ENCODE peak calls at places on chromosomes 13 and 19, in eight cellular contexts. One of them, this sample, is unnamed.

GRCh38 chr13:41352935-41353801 is 42.1 kb downstream of the NAA16 start:
- DNase-seq in gastrocnemius medialis: no peak
- DNase-seq in tibial nerve: no peak
- DNase-seq in A549: peak
- DNase-seq in PC-9: peak
- DNase-seq in heart right ventricle: peak
- DNase-seq in MM.1S: peak
- DNase-seq in psoas muscle: no peak
- DNase-seq in this sample: no peak

GRCh38 chr13:59734393-59734792 is 429.3 kb downstream of the DIAPH3 start:
- DNase-seq in tibial nerve: no peak
- DNase-seq in PC-9: no peak
- DNase-seq in MM.1S: no peak
- DNase-seq in psoas muscle: no peak
- DNase-seq in gastrocnemius medialis: no peak
- DNase-seq in heart right ventricle: no peak
- DNase-seq in A549: no peak
- DNase-seq in this sample: no peak

GRCh38 chr13:80428344-80429096 is 87.6 kb upstream of the SPRY2 start:
- DNase-seq in A549: no peak
- DNase-seq in MM.1S: no peak
- DNase-seq in tibial nerve: no peak
- DNase-seq in gastrocnemius medialis: no peak
- DNase-seq in PC-9: no peak
- DNase-seq in psoas muscle: no peak
- DNase-seq in heart right ventricle: no peak
- DNase-seq in this sample: no peak

GRCh38 chr13:113448885-113449692 is 4.2 kb downstream of the ADPRHL1 start:
- DNase-seq in gastrocnemius medialis: peak
- DNase-seq in PC-9: peak
- DNase-seq in MM.1S: no peak
- DNase-seq in tibial nerve: no peak
- DNase-seq in heart right ventricle: peak
- DNase-seq in A549: peak
- DNase-seq in psoas muscle: peak
- DNase-seq in this sample: no peak

GRCh38 chr19:50501186-50501567 is 9.8 kb downstream of the JOSD2 start:
- DNase-seq in psoas muscle: no peak
- DNase-seq in A549: peak
- DNase-seq in MM.1S: no peak
- DNase-seq in tibial nerve: no peak
- DNase-seq in PC-9: no peak
- DNase-seq in heart right ventricle: no peak
- DNase-seq in gastrocnemius medialis: peak
- DNase-seq in this sample: no peak

GRCh38 chr19:35124098-35125060 is 8.8 kb downstream of the FXYD3 start:
- DNase-seq in MM.1S: peak
- DNase-seq in A549: peak
- DNase-seq in tibial nerve: peak
- DNase-seq in psoas muscle: peak
- DNase-seq in heart right ventricle: peak
- DNase-seq in PC-9: peak
- DNase-seq in gastrocnemius medialis: peak
- DNase-seq in this sample: peak

GRCh38 chr19:46954502-46955004 is 65.1 kb upstream of the NPAS1 start:
- DNase-seq in psoas muscle: no peak
- DNase-seq in MM.1S: peak
- DNase-seq in gastrocnemius medialis: no peak
- DNase-seq in A549: no peak
- DNase-seq in heart right ventricle: no peak
- DNase-seq in PC-9: no peak
- DNase-seq in tibial nerve: no peak
- DNase-seq in this sample: no peak

GRCh38 chr19:17946965-17947784 is 14.4 kb downstream of the CCDC124 start:
- DNase-seq in MM.1S: peak
- DNase-seq in gastrocnemius medialis: no peak
- DNase-seq in PC-9: no peak
- DNase-seq in heart right ventricle: no peak
- DNase-seq in tibial nerve: no peak
- DNase-seq in psoas muscle: peak
- DNase-seq in A549: peak
- DNase-seq in this sample: peak

GRCh38 chr19:45717983-45718650 is 12.6 kb downstream of the FBXO46 start:
- DNase-seq in gastrocnemius medialis: peak
- DNase-seq in PC-9: no peak
- DNase-seq in MM.1S: no peak
- DNase-seq in tibial nerve: no peak
- DNase-seq in A549: no peak
- DNase-seq in psoas muscle: no peak
- DNase-seq in heart right ventricle: no peak
- DNase-seq in this sample: peak

GRCh38 chr19:58361900-58362271 is 665 bp downstream of the ZNF497 start:
- DNase-seq in tibial nerve: no peak
- DNase-seq in psoas muscle: peak
- DNase-seq in MM.1S: no peak
- DNase-seq in gastrocnemius medialis: no peak
- DNase-seq in heart right ventricle: peak
- DNase-seq in A549: peak
- DNase-seq in PC-9: peak
- DNase-seq in this sample: no peak

GRCh38 chr19:51020988-51021651 is 1.6 kb upstream of the KLK10 start:
- DNase-seq in tibial nerve: no peak
- DNase-seq in heart right ventricle: peak
- DNase-seq in psoas muscle: no peak
- DNase-seq in PC-9: peak
- DNase-seq in MM.1S: peak
- DNase-seq in A549: peak
- DNase-seq in gastrocnemius medialis: no peak
- DNase-seq in this sample: no peak

DNA sequence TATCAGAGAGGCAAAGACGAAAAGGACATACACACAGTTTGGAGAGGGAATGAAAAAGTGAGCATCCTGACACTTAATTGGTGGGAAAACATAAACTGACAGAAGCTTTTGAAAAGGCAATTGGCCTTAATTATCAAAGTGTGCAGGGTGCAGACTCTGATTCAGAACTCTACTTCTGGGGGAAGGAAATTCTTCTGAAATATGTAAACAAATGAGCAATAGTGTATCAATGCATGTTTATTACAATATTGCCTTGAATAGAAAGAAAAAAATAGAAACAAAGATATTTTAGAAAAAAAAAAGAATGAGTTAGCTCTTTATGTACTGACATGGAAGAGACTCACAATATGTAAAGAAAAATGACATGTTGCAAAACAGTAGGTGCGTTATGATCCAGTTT is 182.6 kb downstream of the KCTD12 start:
- DNase-seq in psoas muscle: no peak
- DNase-seq in tibial nerve: no peak
- DNase-seq in MM.1S: no peak
- DNase-seq in gastrocnemius medialis: no peak
- DNase-seq in heart right ventricle: no peak
- DNase-seq in A549: no peak
- DNase-seq in PC-9: no peak
- DNase-seq in this sample: no peak
- TF ChIP-seq CTCF in psoas muscle: no peak
- TF ChIP-seq CTCF in tibial nerve: no peak
- TF ChIP-seq CTCF in MM.1S: no peak
- TF ChIP-seq CTCF in gastrocnemius medialis: no peak
- TF ChIP-seq CTCF in heart right ventricle: no peak
- TF ChIP-seq CTCF in A549: no peak
- TF ChIP-seq CTCF in PC-9: no peak
- TF ChIP-seq CTCF in this sample: no peak

GRCh38 chr13:44309771-44310767 is 63.6 kb upstream of the SERP2 start:
- DNase-seq in psoas muscle: peak
- DNase-seq in A549: peak
- DNase-seq in heart right ventricle: peak
- DNase-seq in PC-9: no peak
- DNase-seq in tibial nerve: no peak
- DNase-seq in gastrocnemius medialis: peak
- DNase-seq in MM.1S: no peak
- DNase-seq in this sample: peak

GRCh38 chr13:44311011-44311481 is 62.6 kb upstream of the SERP2 start:
- DNase-seq in gastrocnemius medialis: peak
- DNase-seq in heart right ventricle: no peak
- DNase-seq in MM.1S: no peak
- DNase-seq in psoas muscle: peak
- DNase-seq in PC-9: peak
- DNase-seq in A549: peak
- DNase-seq in tibial nerve: no peak
- DNase-seq in this sample: peak

GRCh38 chr13:44313674-44314073 is 60.0 kb upstream of the SERP2 start:
- DNase-seq in A549: peak
- DNase-seq in gastrocnemius medialis: no peak
- DNase-seq in MM.1S: no peak
- DNase-seq in tibial nerve: no peak
- DNase-seq in heart right ventricle: no peak
- DNase-seq in psoas muscle: no peak
- DNase-seq in PC-9: peak
- DNase-seq in this sample: peak

GRCh38 chr13:44312131-44312530 is 61.5 kb upstream of the SERP2 start:
- DNase-seq in psoas muscle: no peak
- DNase-seq in tibial nerve: no peak
- DNase-seq in heart right ventricle: no peak
- DNase-seq in A549: no peak
- DNase-seq in MM.1S: no peak
- DNase-seq in gastrocnemius medialis: no peak
- DNase-seq in PC-9: no peak
- DNase-seq in this sample: no peak

DNA sequence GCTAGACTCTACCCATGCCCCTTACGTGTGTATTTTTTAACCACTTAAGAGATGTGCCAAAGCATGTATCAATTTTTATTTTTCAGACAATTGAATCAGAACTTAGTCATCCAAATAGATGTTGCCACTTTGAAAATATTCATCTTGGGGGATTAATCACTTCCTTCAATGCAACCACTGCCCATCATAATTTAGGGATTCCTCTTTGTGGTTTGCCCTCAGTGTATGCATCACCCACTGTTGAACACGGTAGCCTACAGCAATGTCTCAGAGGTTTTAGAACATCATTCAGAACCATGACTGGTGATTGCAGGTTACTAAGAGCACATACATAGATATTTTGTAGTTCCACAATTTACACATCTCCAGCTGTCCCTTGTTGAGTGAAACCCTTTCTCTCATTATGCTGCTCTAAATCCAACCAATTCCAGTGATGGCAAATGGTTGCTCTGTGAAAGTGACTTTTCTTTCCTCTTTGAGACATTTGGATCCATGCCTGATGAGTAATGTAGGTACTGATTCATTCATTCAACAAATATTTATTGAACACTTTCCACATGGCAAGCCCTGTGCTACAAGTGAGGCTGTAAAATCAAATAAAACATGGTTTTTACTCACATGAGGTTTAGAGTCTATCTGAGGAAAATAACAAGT is 60.6 kb upstream of the SERP2 start:
- DNase-seq in PC-9: peak
- DNase-seq in A549: peak
- DNase-seq in MM.1S: no peak
- DNase-seq in gastrocnemius medialis: no peak
- DNase-seq in heart right ventricle: no peak
- DNase-seq in psoas muscle: no peak
- DNase-seq in tibial nerve: no peak
- DNase-seq in this sample: peak
- H3K4me3 ChIP-seq in PC-9: no peak
- H3K4me3 ChIP-seq in A549: no peak
- H3K4me3 ChIP-seq in MM.1S: no peak
- H3K4me3 ChIP-seq in gastrocnemius medialis: no peak
- H3K4me3 ChIP-seq in heart right ventricle: no peak
- H3K4me3 ChIP-seq in psoas muscle: no peak
- H3K4me3 ChIP-seq in tibial nerve: no peak
- H3K4me3 ChIP-seq in this sample: no peak

DNA sequence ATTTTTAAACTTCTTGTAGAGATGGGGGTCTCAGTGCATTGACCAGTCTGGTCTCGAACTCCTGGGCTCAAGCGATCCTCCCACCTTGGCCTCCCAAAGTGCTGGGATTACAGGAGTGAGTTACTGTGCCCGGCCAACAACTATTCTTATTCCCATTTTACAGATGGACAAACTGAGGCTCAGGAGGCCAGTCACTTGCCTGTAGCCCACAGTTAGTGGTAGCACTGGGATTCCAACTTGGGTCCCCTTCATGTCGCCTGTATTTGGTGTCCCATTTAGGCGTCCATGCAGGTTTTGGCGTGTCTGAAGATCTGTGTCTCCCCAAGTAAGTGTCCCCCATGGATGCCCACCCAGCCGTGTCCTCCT is 791 bp upstream of the AXL start:
- DNase-seq in heart right ventricle: no peak
- DNase-seq in PC-9: no peak
- DNase-seq in psoas muscle: no peak
- DNase-seq in gastrocnemius medialis: no peak
- DNase-seq in tibial nerve: no peak
- DNase-seq in MM.1S: no peak
- DNase-seq in A549: no peak
- DNase-seq in this sample: no peak
- H3K27ac ChIP-seq in heart right ventricle: peak
- H3K27ac ChIP-seq in PC-9: no peak
- H3K27ac ChIP-seq in psoas muscle: peak
- H3K27ac ChIP-seq in gastrocnemius medialis: peak
- H3K27ac ChIP-seq in tibial nerve: peak
- H3K27ac ChIP-seq in MM.1S: no peak
- H3K27ac ChIP-seq in A549: peak
- H3K27ac ChIP-seq in this sample: peak

GRCh38 chr19:32264568-32264967 is 80.8 kb upstream of the ZNF507 start:
- DNase-seq in MM.1S: no peak
- DNase-seq in PC-9: no peak
- DNase-seq in heart right ventricle: no peak
- DNase-seq in gastrocnemius medialis: no peak
- DNase-seq in psoas muscle: no peak
- DNase-seq in A549: no peak
- DNase-seq in tibial nerve: no peak
- DNase-seq in this sample: no peak

GRCh38 chr19:32266453-32266852 is 79.0 kb upstream of the ZNF507 start:
- DNase-seq in gastrocnemius medialis: no peak
- DNase-seq in psoas muscle: no peak
- DNase-seq in PC-9: no peak
- DNase-seq in heart right ventricle: no peak
- DNase-seq in MM.1S: no peak
- DNase-seq in tibial nerve: no peak
- DNase-seq in A549: no peak
- DNase-seq in this sample: no peak

GRCh38 chr19:32268381-32268780 is 77.0 kb upstream of the ZNF507 start:
- DNase-seq in PC-9: no peak
- DNase-seq in psoas muscle: no peak
- DNase-seq in heart right ventricle: no peak
- DNase-seq in tibial nerve: no peak
- DNase-seq in A549: no peak
- DNase-seq in MM.1S: no peak
- DNase-seq in gastrocnemius medialis: no peak
- DNase-seq in this sample: no peak

GRCh38 chr19:32269831-32270230 is 75.6 kb upstream of the ZNF507 start:
- DNase-seq in psoas muscle: no peak
- DNase-seq in MM.1S: no peak
- DNase-seq in PC-9: no peak
- DNase-seq in heart right ventricle: no peak
- DNase-seq in tibial nerve: no peak
- DNase-seq in gastrocnemius medialis: no peak
- DNase-seq in A549: no peak
- DNase-seq in this sample: no peak

DNA sequence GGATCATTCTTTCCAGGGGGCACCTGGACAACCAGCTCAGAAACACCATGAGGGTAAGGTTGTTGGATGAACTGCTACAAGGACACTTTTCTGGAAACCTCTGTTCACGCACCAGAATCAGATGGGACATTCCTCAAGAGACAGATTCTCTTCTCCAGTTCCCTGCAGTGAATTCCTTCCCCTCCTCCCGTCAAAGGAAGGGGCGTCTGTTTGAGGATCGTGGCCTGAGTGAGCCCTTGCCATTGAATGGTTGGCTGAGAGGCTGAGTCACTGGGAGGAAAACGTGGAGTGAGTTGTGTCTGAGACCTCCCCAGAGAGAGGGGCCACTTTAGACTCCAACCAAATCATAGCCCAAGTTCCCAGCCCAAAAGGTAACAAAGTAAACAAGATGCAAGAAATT is 79.4 kb upstream of the ZNF507 start:
- DNase-seq in psoas muscle: no peak
- DNase-seq in PC-9: no peak
- DNase-seq in gastrocnemius medialis: no peak
- DNase-seq in heart right ventricle: no peak
- DNase-seq in tibial nerve: no peak
- DNase-seq in MM.1S: no peak
- DNase-seq in A549: no peak
- DNase-seq in this sample: no peak
- TF ChIP-seq CTCF in psoas muscle: no peak
- TF ChIP-seq CTCF in PC-9: no peak
- TF ChIP-seq CTCF in gastrocnemius medialis: no peak
- TF ChIP-seq CTCF in heart right ventricle: no peak
- TF ChIP-seq CTCF in tibial nerve: no peak
- TF ChIP-seq CTCF in MM.1S: no peak
- TF ChIP-seq CTCF in A549: no peak
- TF ChIP-seq CTCF in this sample: no peak